ENCODE peak calls at places on chromosomes 11 and 22, in five cellular contexts. G, I, M, Y and V are unnamed samples.

GRCh38 chr22:49751318-49751967 is 76.2 kb downstream of the BRD1 start:
- DNase-seq in G (no peak), I (no peak), M (no peak), Y (no peak), V (no peak)

GRCh38 chr22:43114958-43115357 is 4.4 kb downstream of the BIK start:
- DNase-seq in G (no peak), I (no peak), M (no peak), Y (no peak), V (no peak)

GRCh38 chr11:33773399-33774355 is 643 bp downstream of the FBXO3 start:
- DNase-seq in G (no peak), I (no peak), M (peak), Y (peak), V (no peak)

GRCh38 chr11:2247496-2247895 is 22.9 kb downstream of the ASCL2 start:
- DNase-seq in G (no peak), I (no peak), M (no peak), Y (no peak), V (no peak)

GRCh38 chr22:40024201-40025061 is 29.7 kb downstream of the FAM83F start:
- DNase-seq in G (peak), I (peak), M (peak), Y (peak), V (peak)

GRCh38 chr11:85855341-85855656 is at the start of gene CCDC83:
- DNase-seq in G (no peak), I (no peak), M (no peak), Y (no peak), V (no peak)

GRCh38 chr22:38204784-38205183 is 3.0 kb downstream of the MAFF start:
- DNase-seq in G (no peak), I (no peak), M (no peak), Y (no peak), V (peak)

GRCh38 chr11:65903068-65903481 is 2.9 kb upstream of the FOSL1 start:
- DNase-seq in G (peak), I (no peak), M (no peak), Y (no peak), V (no peak)

GRCh38 chr22:41672780-41673509 is 15.7 kb downstream of the SNU13 start:
- DNase-seq in G (no peak), I (no peak), M (no peak), Y (no peak), V (no peak)

GRCh38 chr11:96124155-96124554 is 200.2 kb upstream of the MTMR2 start:
- DNase-seq in G (no peak), I (no peak), M (no peak), Y (no peak), V (no peak)

GRCh38 chr11:35247428-35247827 is 108.5 kb downstream of the CD44 start:
- DNase-seq in G (no peak), I (no peak), M (peak), Y (no peak), V (no peak)

GRCh38 chr22:20026204-20026908 is 5.4 kb downstream of the TANGO2 start:
- DNase-seq in G (no peak), I (no peak), M (no peak), Y (no peak), V (no peak)

GRCh38 chr11:59097113-59097708 is 9.8 kb upstream of the FAM111B start:
- DNase-seq in G (peak), I (peak), M (peak), Y (peak), V (peak)

GRCh38 chr11:122108192-122108799 is 7.7 kb downstream of the BLID start:
- DNase-seq in G (peak), I (no peak), M (no peak), Y (peak), V (no peak)

GRCh38 chr22:41780714-41781507 is 19.6 kb upstream of the CCDC134 start:
- DNase-seq in G (peak), I (peak), M (peak), Y (no peak), V (peak)

GRCh38 chr11:130181295-130182272 is 22.0 kb downstream of the ST14 start:
- DNase-seq in G (peak), I (no peak), M (no peak), Y (peak), V (no peak)

GRCh38 chr11:15507592-15507991 is 392.9 kb downstream of the INSC start:
- DNase-seq in G (peak), I (no peak), M (no peak), Y (no peak), V (no peak)

GRCh38 chr11:72584933-72585597 is 89.2 kb downstream of the PDE2A start:
- DNase-seq in G (no peak), I (no peak), M (no peak), Y (no peak), V (no peak)

GRCh38 chr11:75055511-75055910 is 41.2 kb downstream of the OR2AT4 start:
- DNase-seq in G (no peak), I (no peak), M (no peak), Y (no peak), V (no peak)

GRCh38 chr11:94784884-94785283 is 16.7 kb downstream of the AMOTL1 start:
- DNase-seq in G (no peak), I (no peak), M (no peak), Y (no peak), V (no peak)

GRCh38 chr11:100632970-100633452 is 54.1 kb upstream of the ARHGAP42 start:
- DNase-seq in G (peak), I (no peak), M (no peak), Y (no peak), V (no peak)

GRCh38 chr11:48096588-48097525 is 116.5 kb downstream of the PTPRJ start:
- DNase-seq in G (no peak), I (no peak), M (no peak), Y (no peak), V (no peak)

GRCh38 chr11:47393163-47394049 is 15.0 kb upstream of the SLC39A13 start:
- DNase-seq in G (peak), I (no peak), M (no peak), Y (no peak), V (no peak)

GRCh38 chr11:36412781-36413383 is 97.2 kb downstream of the TRAF6 start:
- DNase-seq in G (peak), I (no peak), M (no peak), Y (no peak), V (no peak)

GRCh38 chr22:22927888-22928665 is 40.5 kb downstream of the IGLL5 start:
- DNase-seq in G (no peak), I (no peak), M (no peak), Y (no peak), V (no peak)

GRCh38 chr22:49824185-49824925 is 3.3 kb downstream of the BRD1 start:
- DNase-seq in G (no peak), I (no peak), M (no peak), Y (no peak), V (no peak)

GRCh38 chr11:56624661-56625110 is 10.0 kb upstream of the OR5M1 start:
- DNase-seq in G (peak), I (no peak), M (no peak), Y (no peak), V (no peak)

GRCh38 chr11:43689167-43689566 is 8.6 kb downstream of the HSD17B12 start:
- DNase-seq in G (no peak), I (no peak), M (no peak), Y (no peak), V (no peak)

GRCh38 chr11:1761110-1761856 is 2.4 kb downstream of the CTSD start:
- DNase-seq in G (no peak), I (no peak), M (no peak), Y (no peak), V (no peak)

GRCh38 chr22:22772396-22772795 is 115.2 kb upstream of the IGLL5 start:
- DNase-seq in G (no peak), I (no peak), M (no peak), Y (no peak), V (no peak)

GRCh38 chr11:29328961-29329441 is 687.8 kb downstream of the KCNA4 start:
- DNase-seq in G (peak), I (no peak), M (no peak), Y (no peak), V (no peak)

GRCh38 chr11:34149786-34150185 is 44.4 kb downstream of the NAT10 start:
- DNase-seq in G (no peak), I (no peak), M (no peak), Y (peak), V (no peak)

GRCh38 chr11:66884443-66884842 is 27.6 kb downstream of the LRFN4 start:
- DNase-seq in G (no peak), I (no peak), M (no peak), Y (no peak), V (no peak)

GRCh38 chr11:68643576-68643975 is 40.8 kb upstream of the GAL start:
- DNase-seq in G (peak), I (no peak), M (no peak), Y (no peak), V (no peak)

GRCh38 chr11:61007383-61007970 is 36.0 kb downstream of the CD6 start:
- DNase-seq in G (no peak), I (no peak), M (no peak), Y (peak), V (no peak)